ENCODE peak calls at places on chromosomes 4 and X, in seven cellular contexts. I is BJ, F is body of pancreas, Q is BE2C, T is pancreas, K is stomach, U is right atrium auricular region. V is an unnamed sample.

GRCh38 chrX:57817302-57817701 is 93.0 kb downstream of the ZXDA start:
- DNase-seq in I (no peak), F (no peak), Q (no peak), T (no peak), K (no peak), U (no peak), V (no peak)

GRCh38 chrX:40098264-40099045 is 697 bp upstream of the BCOR start:
- DNase-seq in I (no peak), F (peak; percentile 67), Q (peak; percentile 65), T (no peak), K (no peak), U (no peak), V (peak; percentile 66)

GRCh38 chr4:139331185-139331584 is 28.9 kb upstream of the NDUFC1 start:
- DNase-seq in I (no peak), F (no peak), Q (no peak), T (no peak), K (no peak), U (no peak), V (no peak)

GRCh38 chr4:8765084-8765483 is 106.6 kb downstream of the HMX1 start:
- DNase-seq in I (no peak), F (no peak), Q (peak; percentile 2), T (no peak), K (no peak), U (no peak), V (no peak)

GRCh38 chr4:10608501-10609219 is 75.9 kb downstream of the CLNK start:
- DNase-seq in I (no peak), F (no peak), Q (no peak), T (no peak), K (no peak), U (no peak), V (no peak)

GRCh38 chrX:110210417-110211139 is 107.3 kb downstream of the AMMECR1 start:
- DNase-seq in I (peak; percentile 61), F (no peak), Q (no peak), T (no peak), K (no peak), U (no peak), V (peak; percentile 16)

GRCh38 chr4:52750819-52751348 is 341 bp downstream of the ERVMER34-1 start:
- DNase-seq in I (no peak), F (peak; percentile 37), Q (no peak), T (peak; percentile 28), K (no peak), U (no peak), V (peak; percentile 77)

GRCh38 chr4:52425751-52426326 is 233.3 kb downstream of the USP46 start:
- DNase-seq in I (no peak), F (peak; percentile 68), Q (no peak), T (peak; percentile 39), K (peak; percentile 67), U (no peak), V (no peak)

GRCh38 chr4:173332021-173332487 is 2.1 kb downstream of the HMGB2 start:
- DNase-seq in I (no peak), F (no peak), Q (no peak), T (no peak), K (no peak), U (no peak), V (peak; percentile 9)

GRCh38 chrX:112746812-112747630 is 67.3 kb upstream of the LHFPL1 start:
- DNase-seq in I (no peak), F (no peak), Q (peak; percentile 27), T (no peak), K (no peak), U (no peak), V (no peak)

GRCh38 chr4:103032575-103032974 is 13.1 kb upstream of the SLC9B1 start:
- DNase-seq in I (no peak), F (peak; percentile 64), Q (peak; percentile 47), T (no peak), K (no peak), U (no peak), V (no peak)

GRCh38 chr4:76892601-76893000 is 5.3 kb downstream of the SOWAHB start:
- DNase-seq in I (no peak), F (peak; percentile 61), Q (no peak), T (peak; percentile 36), K (peak; percentile 33), U (no peak), V (no peak)

GRCh38 chr4:173191623-173192041 is 23.0 kb downstream of the GALNT7 start:
- DNase-seq in I (no peak), F (no peak), Q (no peak), T (no peak), K (no peak), U (no peak), V (no peak)

GRCh38 chr4:15901996-15902395 is 36.5 kb downstream of the FGFBP1 start:
- DNase-seq in I (no peak), F (no peak), Q (no peak), T (no peak), K (no peak), U (no peak), V (no peak)

GRCh38 chr4:122739174-122739573 is 6.7 kb downstream of the BBS12 start:
- DNase-seq in I (peak; percentile 56), F (no peak), Q (no peak), T (no peak), K (no peak), U (no peak), V (no peak)

GRCh38 chr4:17447675-17448298 is 64.1 kb downstream of the QDPR start:
- DNase-seq in I (no peak), F (peak; percentile 45), Q (peak; percentile 68), T (no peak), K (peak; percentile 33), U (no peak), V (peak; percentile 39)

GRCh38 chrX:47218920-47219815 is 687 bp downstream of the CDK16 start:
- DNase-seq in I (no peak), F (peak; percentile 48), Q (peak; percentile 58), T (peak; percentile 72), K (no peak), U (no peak), V (peak; percentile 56)

GRCh38 chr4:87316961-87317360 is 5.7 kb downstream of the HSD17B13 start:
- DNase-seq in I (no peak), F (no peak), Q (no peak), T (no peak), K (no peak), U (no peak), V (no peak)

GRCh38 chrX:134294548-134294947 is 57.6 kb downstream of the CCDC160 start:
- DNase-seq in I (no peak), F (no peak), Q (no peak), T (no peak), K (no peak), U (no peak), V (no peak)

GRCh38 chrX:130120746-130121504 is 10.6 kb upstream of the ELF4 start:
- DNase-seq in I (no peak), F (peak; percentile 64), Q (peak; percentile 73), T (peak; percentile 64), K (peak; percentile 72), U (peak; percentile 78), V (peak; percentile 77)

GRCh38 chr4:101527186-101527585 is 179.9 kb upstream of the PPP3CA start:
- DNase-seq in I (no peak), F (no peak), Q (no peak), T (no peak), K (no peak), U (no peak), V (no peak)

DNA sequence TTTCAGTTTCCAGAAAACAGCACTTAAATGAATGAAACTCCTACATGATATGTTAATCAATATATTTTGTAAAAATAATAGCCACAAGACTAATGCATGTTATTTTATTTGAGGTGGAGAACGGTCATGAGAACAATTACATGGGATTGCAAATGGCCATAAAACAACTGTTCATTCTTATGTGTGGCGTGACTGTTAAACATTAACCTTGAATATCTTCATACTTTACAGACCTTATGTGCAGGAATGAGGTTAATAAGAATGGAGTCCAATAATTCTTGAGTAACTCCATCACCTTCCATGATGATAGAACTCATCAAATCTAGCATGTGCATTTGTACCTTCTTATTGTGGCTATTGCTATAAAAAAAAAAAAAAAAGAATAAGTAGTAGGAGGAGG is 55.3 kb downstream of the PDS5A start:
- DNase-seq in I (no peak), F (no peak), Q (no peak), T (no peak), K (no peak), U (no peak), V (no peak)
- H3K36me3 ChIP-seq in I (peaks cover 3% of the 10 kb centered on the region), F (no peaks in the 10 kb centered on the region), Q (peaks cover 38% of the 10 kb centered on the region), T (no peaks in the 10 kb centered on the region), K (peaks cover 67% of the 10 kb centered on the region), U (peaks cover 17% of the 10 kb centered on the region), V (peaks cover 10% of the 10 kb centered on the region)

DNA sequence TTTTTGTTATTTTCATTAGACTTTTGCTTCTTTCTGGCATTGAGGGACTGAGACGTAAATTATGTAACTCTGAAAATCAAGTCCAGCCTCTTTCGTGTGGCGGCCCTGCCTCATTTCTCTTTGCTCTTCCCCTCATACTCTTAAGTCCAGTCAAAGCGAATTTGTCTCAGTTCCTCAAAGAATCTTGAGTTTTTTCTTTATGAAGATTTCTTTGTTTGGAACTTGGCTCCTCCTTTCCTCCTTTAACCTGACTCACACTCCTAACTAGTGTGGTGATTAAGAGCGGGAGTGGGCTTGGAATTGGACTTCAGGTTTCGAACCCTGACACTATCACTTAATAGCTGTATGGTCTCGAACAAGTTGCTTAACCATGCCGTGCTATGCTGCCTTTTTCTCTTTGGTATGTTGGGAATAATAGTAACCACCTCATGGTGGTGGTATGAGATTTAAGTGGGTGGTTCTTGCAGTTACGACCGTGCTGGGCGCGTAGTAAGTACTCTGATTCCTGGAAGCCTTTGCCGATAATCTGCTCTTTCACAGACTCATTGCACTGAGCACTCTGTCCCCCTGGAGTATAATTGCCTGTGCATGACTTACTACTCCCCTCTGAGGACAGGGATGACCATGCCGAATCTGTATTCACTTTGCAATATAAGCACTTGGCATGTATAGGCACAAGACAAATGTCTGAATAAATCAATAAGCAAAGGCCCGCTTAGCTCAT is 19.1 kb downstream of the FNIP2 start:
- DNase-seq in I (no peak), F (no peak), Q (no peak), T (no peak), K (no peak), U (no peak), V (no peak)
- H3K4me3 ChIP-seq in I (no peak overlapping the region), F (no peak overlapping the region), Q (no peak overlapping the region), T (no peak overlapping the region), K (no peak overlapping the region), U (no peak overlapping the region), V (no peak overlapping the region)

GRCh38 chr4:4456351-4456750 is 69.4 kb downstream of the NSG1 start:
- DNase-seq in I (no peak), F (no peak), Q (peak; percentile 29), T (no peak), K (no peak), U (no peak), V (no peak)
- H3K36me3 ChIP-seq in I (peaks cover 9% of the 10 kb centered on the region), F (peaks cover 4% of the 10 kb centered on the region), Q (peaks cover 16% of the 10 kb centered on the region), T (peaks cover 4% of the 10 kb centered on the region), K (peaks cover 83% of the 10 kb centered on the region), U (peaks cover 67% of the 10 kb centered on the region), V (no peaks in the 10 kb centered on the region)

GRCh38 chr4:40525811-40526598 is 103.7 kb downstream of the RBM47 start:
- DNase-seq in I (peak; percentile 39), F (peak; percentile 68), Q (no peak), T (no peak), K (peak; percentile 53), U (peak; percentile 76), V (peak; percentile 66)

GRCh38 chr4:40520533-40520932 is 109.1 kb downstream of the RBM47 start:
- DNase-seq in I (no peak), F (no peak), Q (no peak), T (no peak), K (no peak), U (no peak), V (no peak)

GRCh38 chr4:40521957-40522356 is 107.7 kb downstream of the RBM47 start:
- DNase-seq in I (no peak), F (no peak), Q (no peak), T (no peak), K (no peak), U (no peak), V (no peak)

GRCh38 chr4:40524642-40525041 is 105.0 kb downstream of the RBM47 start:
- DNase-seq in I (no peak), F (peak; percentile 26), Q (no peak), T (no peak), K (peak; percentile 32), U (no peak), V (no peak)

GRCh38 chr4:40523581-40523980 is 106.1 kb downstream of the RBM47 start:
- DNase-seq in I (no peak), F (no peak), Q (no peak), T (no peak), K (no peak), U (no peak), V (no peak)
- H3K4me3 ChIP-seq in I (no peak overlapping the region), F (no peak overlapping the region), Q (no peak overlapping the region), T (no peak overlapping the region), K (no peak overlapping the region), U (no peak overlapping the region), V (no peak overlapping the region)

V was measured in MG63.